ENCODE peak calls at places on chromosomes 3 and 15, in seven cellular contexts. One of them, this sample, is unnamed.

GRCh38 chr15:48553559-48553958 is 92.0 kb downstream of the FBN1 start:
- DNase-seq in HepG2: no peak
- DNase-seq in SK-N-SH: no peak
- DNase-seq in H1: no peak
- DNase-seq in GM12891: no peak
- DNase-seq in GM12878: no peak
- DNase-seq in K562: no peak
- DNase-seq in this sample: no peak

GRCh38 chr3:70868561-70868960 is 556.1 kb upstream of the MDFIC2 start:
- DNase-seq in GM12878: no peak
- DNase-seq in H1: no peak
- DNase-seq in K562: no peak
- DNase-seq in HepG2: no peak
- DNase-seq in SK-N-SH: no peak
- DNase-seq in GM12891: no peak
- DNase-seq in this sample: no peak

GRCh38 chr3:123036352-123037014 is 8.9 kb upstream of the SEMA5B start:
- DNase-seq in GM12891: no peak
- DNase-seq in SK-N-SH: no peak
- DNase-seq in K562: no peak
- DNase-seq in GM12878: no peak
- DNase-seq in H1: no peak
- DNase-seq in HepG2: peak; percentile 24
- DNase-seq in this sample: no peak

GRCh38 chr3:8741581-8742355 is 8.2 kb downstream of the CAV3 start:
- DNase-seq in H1: peak; percentile 70
- DNase-seq in GM12878: no peak
- DNase-seq in K562: peak; percentile 78
- DNase-seq in GM12891: no peak
- DNase-seq in SK-N-SH: peak; percentile 42
- DNase-seq in HepG2: peak; percentile 89
- DNase-seq in this sample: no peak

GRCh38 chr15:66232267-66232625 is 21.3 kb downstream of the MEGF11 start:
- DNase-seq in GM12878: no peak
- DNase-seq in GM12891: no peak
- DNase-seq in SK-N-SH: no peak
- DNase-seq in H1: no peak
- DNase-seq in K562: no peak
- DNase-seq in HepG2: no peak
- DNase-seq in this sample: no peak

GRCh38 chr3:114378760-114379159 is 84.9 kb downstream of the TIGIT start:
- DNase-seq in HepG2: no peak
- DNase-seq in GM12878: no peak
- DNase-seq in SK-N-SH: no peak
- DNase-seq in H1: no peak
- DNase-seq in GM12891: no peak
- DNase-seq in K562: no peak
- DNase-seq in this sample: no peak

GRCh38 chr15:70442616-70443321 is 320.6 kb downstream of the UACA start:
- DNase-seq in GM12878: no peak
- DNase-seq in GM12891: no peak
- DNase-seq in H1: no peak
- DNase-seq in K562: no peak
- DNase-seq in SK-N-SH: no peak
- DNase-seq in HepG2: no peak
- DNase-seq in this sample: no peak

GRCh38 chr3:4674216-4674615 is 181.1 kb downstream of the ITPR1 start:
- DNase-seq in SK-N-SH: no peak
- DNase-seq in GM12891: no peak
- DNase-seq in K562: no peak
- DNase-seq in HepG2: no peak
- DNase-seq in H1: no peak
- DNase-seq in GM12878: no peak
- DNase-seq in this sample: no peak

GRCh38 chr15:80179025-80179759 is 26.4 kb downstream of the FAH start:
- DNase-seq in K562: no peak
- DNase-seq in GM12878: no peak
- DNase-seq in H1: no peak
- DNase-seq in HepG2: no peak
- DNase-seq in SK-N-SH: no peak
- DNase-seq in GM12891: no peak
- DNase-seq in this sample: no peak
- TF ChIP-seq POLR2AphosphoS5 in K562: no peak
- TF ChIP-seq POLR2AphosphoS5 in GM12878: no peak
- TF ChIP-seq POLR2AphosphoS5 in H1: no peak
- TF ChIP-seq POLR2AphosphoS5 in HepG2: no peak
- TF ChIP-seq POLR2AphosphoS5 in SK-N-SH: peak; percentile 53
- TF ChIP-seq POLR2AphosphoS5 in GM12891: no peak
- TF ChIP-seq POLR2AphosphoS5 in this sample: no peak

GRCh38 chr3:48248095-48248863 is 7.4 kb downstream of the ZNF589 start:
- DNase-seq in GM12878: no peak
- DNase-seq in H1: no peak
- DNase-seq in GM12891: no peak
- DNase-seq in HepG2: no peak
- DNase-seq in K562: no peak
- DNase-seq in SK-N-SH: no peak
- DNase-seq in this sample: no peak
- TF ChIP-seq TAF1 in GM12878: no peak
- TF ChIP-seq TAF1 in H1: no peak
- TF ChIP-seq TAF1 in GM12891: no peak
- TF ChIP-seq TAF1 in HepG2: no peak
- TF ChIP-seq TAF1 in K562: no peak
- TF ChIP-seq TAF1 in SK-N-SH: no peak
- TF ChIP-seq TAF1 in this sample: no peak

GRCh38 chr3:58723197-58723596 is 56.6 kb upstream of the FAM3D start:
- DNase-seq in H1: no peak
- DNase-seq in GM12878: no peak
- DNase-seq in GM12891: no peak
- DNase-seq in SK-N-SH: no peak
- DNase-seq in HepG2: no peak
- DNase-seq in K562: no peak
- DNase-seq in this sample: no peak
- TF ChIP-seq POLR2AphosphoS5 in H1: no peak
- TF ChIP-seq POLR2AphosphoS5 in GM12878: no peak
- TF ChIP-seq POLR2AphosphoS5 in GM12891: no peak
- TF ChIP-seq POLR2AphosphoS5 in SK-N-SH: no peak
- TF ChIP-seq POLR2AphosphoS5 in HepG2: no peak
- TF ChIP-seq POLR2AphosphoS5 in K562: no peak
- TF ChIP-seq POLR2AphosphoS5 in this sample: no peak

GRCh38 chr15:43440721-43441281 is 52.2 kb downstream of the TP53BP1 start:
- DNase-seq in H1: peak; percentile 15
- DNase-seq in HepG2: peak; percentile 84
- DNase-seq in SK-N-SH: peak; percentile 43
- DNase-seq in GM12891: no peak
- DNase-seq in GM12878: peak; percentile 12
- DNase-seq in K562: peak; percentile 81
- DNase-seq in this sample: no peak

GRCh38 chr15:43446344-43446743 is 46.6 kb downstream of the TP53BP1 start:
- DNase-seq in K562: no peak
- DNase-seq in GM12878: no peak
- DNase-seq in H1: no peak
- DNase-seq in HepG2: no peak
- DNase-seq in GM12891: no peak
- DNase-seq in SK-N-SH: no peak
- DNase-seq in this sample: no peak

GRCh38 chr15:43436395-43436794 is 56.6 kb downstream of the TP53BP1 start:
- DNase-seq in K562: no peak
- DNase-seq in SK-N-SH: no peak
- DNase-seq in H1: no peak
- DNase-seq in GM12891: no peak
- DNase-seq in HepG2: no peak
- DNase-seq in GM12878: no peak
- DNase-seq in this sample: no peak

GRCh38 chr15:43439268-43439667 is 53.7 kb downstream of the TP53BP1 start:
- DNase-seq in GM12878: no peak
- DNase-seq in K562: no peak
- DNase-seq in HepG2: peak; percentile 52
- DNase-seq in GM12891: no peak
- DNase-seq in H1: no peak
- DNase-seq in SK-N-SH: no peak
- DNase-seq in this sample: no peak

GRCh38 chr15:43441316-43441715 is 51.6 kb downstream of the TP53BP1 start:
- DNase-seq in GM12878: no peak
- DNase-seq in GM12891: no peak
- DNase-seq in K562: peak; percentile 24
- DNase-seq in HepG2: peak; percentile 3
- DNase-seq in H1: no peak
- DNase-seq in SK-N-SH: peak; percentile 22
- DNase-seq in this sample: no peak
- TF ChIP-seq TAF1 in GM12878: no peak
- TF ChIP-seq TAF1 in GM12891: no peak
- TF ChIP-seq TAF1 in K562: no peak
- TF ChIP-seq TAF1 in HepG2: no peak
- TF ChIP-seq TAF1 in H1: no peak
- TF ChIP-seq TAF1 in SK-N-SH: no peak
- TF ChIP-seq TAF1 in this sample: no peak

DNA sequence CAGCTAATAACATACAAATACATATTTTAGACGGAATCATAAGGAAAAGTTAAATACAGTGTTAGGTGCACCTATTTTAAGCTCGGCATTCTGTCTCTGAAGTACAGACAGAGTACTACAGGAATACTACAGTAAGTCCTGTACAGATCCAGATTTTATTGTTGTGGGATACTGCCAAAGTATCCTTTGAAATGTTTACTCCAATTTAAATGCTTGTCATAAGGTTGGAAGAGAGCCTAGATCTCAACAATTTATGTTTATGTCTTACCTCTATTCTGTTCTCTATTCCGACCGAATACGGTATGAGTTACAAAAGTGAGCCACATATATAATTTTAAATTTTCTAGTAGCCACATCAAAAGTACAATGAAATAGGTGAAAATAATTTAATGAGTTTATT is 25.3 kb downstream of the PLD1 start:
- DNase-seq in HepG2: no peak
- DNase-seq in H1: no peak
- DNase-seq in GM12878: no peak
- DNase-seq in GM12891: no peak
- DNase-seq in SK-N-SH: no peak
- DNase-seq in K562: no peak
- DNase-seq in this sample: no peak
- TF ChIP-seq POLR2AphosphoS5 in HepG2: no peak
- TF ChIP-seq POLR2AphosphoS5 in H1: no peak
- TF ChIP-seq POLR2AphosphoS5 in GM12878: no peak
- TF ChIP-seq POLR2AphosphoS5 in GM12891: no peak
- TF ChIP-seq POLR2AphosphoS5 in SK-N-SH: no peak
- TF ChIP-seq POLR2AphosphoS5 in K562: no peak
- TF ChIP-seq POLR2AphosphoS5 in this sample: no peak

DNA sequence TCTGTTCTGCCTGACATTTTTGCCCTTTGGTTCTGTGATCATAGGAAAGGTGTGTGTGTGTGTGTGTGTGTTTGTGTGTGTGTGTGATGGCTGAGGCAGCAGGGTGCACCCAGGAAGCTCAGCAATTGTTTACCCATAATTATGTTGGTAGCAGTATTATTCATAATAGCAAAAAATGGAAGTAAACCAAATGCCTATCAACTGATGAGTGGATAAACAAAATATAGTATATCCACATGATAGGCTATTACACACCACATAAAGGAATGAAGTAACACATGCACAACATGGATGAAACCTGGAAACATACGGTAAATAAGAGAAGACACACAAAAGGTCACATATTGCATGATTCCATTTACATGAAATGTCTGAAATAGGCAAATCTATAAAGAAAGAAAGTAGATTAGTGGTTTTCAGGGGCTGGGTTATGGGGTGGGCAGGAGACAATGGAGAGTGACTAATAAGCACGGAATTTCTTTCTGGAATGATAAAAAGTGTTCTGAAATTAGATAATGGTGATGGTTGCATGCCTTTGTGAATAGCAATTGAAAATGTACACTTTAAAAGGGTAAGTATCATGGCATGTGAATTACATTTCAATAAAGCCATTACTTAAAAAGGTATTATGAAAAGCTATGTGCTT is 167.2 kb downstream of the POLR2M start:
- DNase-seq in GM12878: no peak
- DNase-seq in GM12891: no peak
- DNase-seq in H1: no peak
- DNase-seq in HepG2: no peak
- DNase-seq in K562: no peak
- DNase-seq in SK-N-SH: no peak
- DNase-seq in this sample: no peak
- TF ChIP-seq TAF1 in GM12878: no peak
- TF ChIP-seq TAF1 in GM12891: no peak
- TF ChIP-seq TAF1 in H1: no peak
- TF ChIP-seq TAF1 in HepG2: no peak
- TF ChIP-seq TAF1 in K562: no peak
- TF ChIP-seq TAF1 in SK-N-SH: no peak
- TF ChIP-seq TAF1 in this sample: no peak

GRCh38 chr3:65595997-65596300 is 442.8 kb downstream of the MAGI1 start:
- DNase-seq in H1: no peak
- DNase-seq in K562: no peak
- DNase-seq in HepG2: no peak
- DNase-seq in SK-N-SH: no peak
- DNase-seq in GM12878: no peak
- DNase-seq in GM12891: no peak
- DNase-seq in this sample: no peak

GRCh38 chr3:65597225-65597951 is 441.3 kb downstream of the MAGI1 start:
- DNase-seq in GM12891: no peak
- DNase-seq in K562: no peak
- DNase-seq in H1: peak; percentile 88
- DNase-seq in HepG2: no peak
- DNase-seq in GM12878: no peak
- DNase-seq in SK-N-SH: peak; percentile 87
- DNase-seq in this sample: no peak

GRCh38 chr3:65593780-65594752 is 444.7 kb downstream of the MAGI1 start:
- DNase-seq in GM12891: no peak
- DNase-seq in HepG2: no peak
- DNase-seq in GM12878: no peak
- DNase-seq in SK-N-SH: peak; percentile 12
- DNase-seq in H1: no peak
- DNase-seq in K562: no peak
- DNase-seq in this sample: no peak

GRCh38 chr3:65596511-65597224 is 442.1 kb downstream of the MAGI1 start:
- DNase-seq in K562: no peak
- DNase-seq in GM12891: no peak
- DNase-seq in SK-N-SH: peak; percentile 16
- DNase-seq in HepG2: no peak
- DNase-seq in GM12878: no peak
- DNase-seq in H1: no peak
- DNase-seq in this sample: no peak

DNA sequence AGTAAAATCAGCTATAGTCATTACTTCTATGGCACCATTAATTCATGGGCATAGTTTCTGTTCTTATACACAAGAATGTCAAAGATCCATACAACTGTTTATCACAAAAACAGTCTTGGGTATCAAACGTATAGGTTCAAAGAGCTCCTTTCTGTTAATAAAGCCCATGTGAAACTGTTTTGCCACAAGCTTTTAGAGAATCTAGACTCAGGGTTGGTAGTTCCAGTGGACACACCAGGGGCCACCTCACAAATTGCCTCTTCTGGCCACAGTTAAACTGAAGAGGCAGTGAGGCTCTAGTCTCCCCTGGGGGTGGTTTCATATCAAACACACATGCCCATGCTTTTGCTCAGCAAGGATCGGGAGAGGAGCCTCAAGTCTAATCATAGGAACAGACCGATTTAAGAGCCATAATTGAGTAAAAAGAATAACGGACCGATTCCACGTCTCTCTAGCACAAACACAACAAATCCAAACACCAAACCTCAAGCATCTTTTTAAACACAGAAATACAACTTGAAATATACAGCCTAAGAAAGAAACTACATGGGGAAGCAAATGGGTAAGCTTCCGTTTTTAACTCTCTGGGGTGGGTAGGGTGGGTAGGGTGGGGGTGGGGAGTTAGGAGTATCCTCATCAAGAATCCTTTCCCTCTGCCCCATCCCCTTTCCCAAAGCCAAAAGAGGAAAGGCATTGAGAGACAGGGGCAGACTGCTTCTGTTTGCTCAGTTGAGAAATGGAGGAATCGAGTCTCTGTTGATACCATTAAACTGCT is 443.3 kb downstream of the MAGI1 start:
- DNase-seq in GM12891: no peak
- DNase-seq in K562: no peak
- DNase-seq in H1: no peak
- DNase-seq in HepG2: no peak
- DNase-seq in GM12878: no peak
- DNase-seq in SK-N-SH: peak; percentile 36
- DNase-seq in this sample: no peak
- TF ChIP-seq POLR2AphosphoS5 in GM12891: no peak
- TF ChIP-seq POLR2AphosphoS5 in K562: no peak
- TF ChIP-seq POLR2AphosphoS5 in H1: no peak
- TF ChIP-seq POLR2AphosphoS5 in HepG2: no peak
- TF ChIP-seq POLR2AphosphoS5 in GM12878: no peak
- TF ChIP-seq POLR2AphosphoS5 in SK-N-SH: no peak
- TF ChIP-seq POLR2AphosphoS5 in this sample: no peak

This sample was measured in GM12892.